ENCODE peak calls at places on chromosome 9, in eight cellular contexts. S is CD8-positive, alpha-beta T cell; H is PC-3; A is endothelial cell of umbilical vein; B is HCT116; R is suprapubic skin; G is left ventricle myocardium inferior; Z is endothelial cell. J is an unnamed sample.

GRCh38 chr9:118782790-118783463 is 586.3 kb downstream of the BRINP1 start:
- DNase-seq in S (no peak), H (no peak), A (no peak), B (no peak), R (no peak), G (no peak), Z (no peak), J (no peak)

GRCh38 chr9:109182940-109183798 is 16.1 kb upstream of the FRRS1L start:
- DNase-seq in S (no peak), H (peak), A (peak), B (peak), R (peak), G (no peak), Z (peak), J (peak)

GRCh38 chr9:96686638-96687335 is 31.7 kb upstream of the PRXL2C start:
- DNase-seq in S (peak), H (no peak), A (peak), B (no peak), R (peak), G (peak), Z (peak), J (peak)

GRCh38 chr9:133008824-133009223 is 22.0 kb upstream of the GTF3C5 start:
- DNase-seq in S (no peak), H (no peak), A (no peak), B (no peak), R (no peak), G (no peak), Z (no peak), J (no peak)

GRCh38 chr9:110580850-110581249 is 1.3 kb upstream of the SVEP1 start:
- DNase-seq in S (no peak), H (peak), A (no peak), B (no peak), R (no peak), G (no peak), Z (no peak), J (no peak)

GRCh38 chr9:133135193-133135745 is 14.2 kb upstream of the RALGDS start:
- DNase-seq in S (no peak), H (peak), A (peak), B (peak), R (peak), G (no peak), Z (no peak), J (peak)

GRCh38 chr9:35490155-35490909 is 421 bp downstream of the RUSC2 start:
- DNase-seq in S (no peak), H (no peak), A (no peak), B (no peak), R (no peak), G (peak), Z (peak), J (peak)

GRCh38 chr9:113604393-113604792 is 140.9 kb downstream of the RGS3 start:
- DNase-seq in S (no peak), H (no peak), A (no peak), B (no peak), R (no peak), G (no peak), Z (no peak), J (no peak)

GRCh38 chr9:106487256-106487655 is 375.7 kb upstream of the ZNF462 start:
- DNase-seq in S (no peak), H (no peak), A (no peak), B (no peak), R (no peak), G (no peak), Z (no peak), J (no peak)

GRCh38 chr9:133641396-133641655 is 5.2 kb downstream of the DBH start:
- DNase-seq in S (no peak), H (no peak), A (no peak), B (no peak), R (no peak), G (no peak), Z (no peak), J (no peak)

GRCh38 chr9:9003184-9003583 is 1203.6 kb upstream of the DMAC1 start:
- DNase-seq in S (no peak), H (no peak), A (no peak), B (no peak), R (no peak), G (no peak), Z (peak), J (peak)
- TF ChIP-seq CTCF in S (no peak), H (no peak), A (no peak), B (no peak), R (no peak), G (peak), Z (no peak), J (peak)

GRCh38 chr9:117258201-117258866 is 156.5 kb downstream of the ASTN2 start:
- DNase-seq in S (no peak), H (no peak), A (no peak), B (no peak), R (no peak), G (no peak), Z (no peak), J (no peak)

GRCh38 chr9:117249799-117250198 is 165.1 kb downstream of the ASTN2 start:
- DNase-seq in S (no peak), H (no peak), A (no peak), B (no peak), R (no peak), G (no peak), Z (no peak), J (no peak)

GRCh38 chr9:117247271-117247670 is 167.6 kb downstream of the ASTN2 start:
- DNase-seq in S (no peak), H (no peak), A (no peak), B (no peak), R (no peak), G (no peak), Z (peak), J (peak)

GRCh38 chr9:117250610-117251215 is 164.1 kb downstream of the ASTN2 start:
- DNase-seq in S (no peak), H (no peak), A (no peak), B (no peak), R (no peak), G (no peak), Z (no peak), J (no peak)

GRCh38 chr9:117253256-117253655 is 161.6 kb downstream of the ASTN2 start:
- DNase-seq in S (no peak), H (no peak), A (no peak), B (no peak), R (no peak), G (no peak), Z (no peak), J (no peak)
- TF ChIP-seq CTCF in S (no peak), H (no peak), A (no peak), B (no peak), R (no peak), G (no peak), Z (no peak), J (no peak)

GRCh38 chr9:131423171-131423581 is 29.3 kb downstream of the PRRC2B start:
- DNase-seq in S (no peak), H (peak), A (peak), B (no peak), R (no peak), G (peak), Z (peak), J (peak)
- TF ChIP-seq CTCF in S (no peak), H (no peak), A (no peak), B (no peak), R (no peak), G (no peak), Z (no peak), J (no peak)

GRCh38 chr9:127908660-127908926 is 8.2 kb downstream of the ST6GALNAC4 start:
- DNase-seq in S (no peak), H (no peak), A (no peak), B (no peak), R (no peak), G (no peak), Z (no peak), J (no peak)

GRCh38 chr9:127912882-127913281 is 4.0 kb downstream of the ST6GALNAC4 start:
- DNase-seq in S (no peak), H (peak), A (no peak), B (no peak), R (no peak), G (no peak), Z (no peak), J (no peak)

GRCh38 chr9:127912296-127912695 is 4.5 kb downstream of the ST6GALNAC4 start:
- DNase-seq in S (no peak), H (no peak), A (no peak), B (no peak), R (no peak), G (no peak), Z (no peak), J (no peak)

GRCh38 chr9:127909839-127910273 is 7.0 kb downstream of the ST6GALNAC4 start:
- DNase-seq in S (no peak), H (no peak), A (no peak), B (no peak), R (no peak), G (no peak), Z (no peak), J (no peak)

DNA sequence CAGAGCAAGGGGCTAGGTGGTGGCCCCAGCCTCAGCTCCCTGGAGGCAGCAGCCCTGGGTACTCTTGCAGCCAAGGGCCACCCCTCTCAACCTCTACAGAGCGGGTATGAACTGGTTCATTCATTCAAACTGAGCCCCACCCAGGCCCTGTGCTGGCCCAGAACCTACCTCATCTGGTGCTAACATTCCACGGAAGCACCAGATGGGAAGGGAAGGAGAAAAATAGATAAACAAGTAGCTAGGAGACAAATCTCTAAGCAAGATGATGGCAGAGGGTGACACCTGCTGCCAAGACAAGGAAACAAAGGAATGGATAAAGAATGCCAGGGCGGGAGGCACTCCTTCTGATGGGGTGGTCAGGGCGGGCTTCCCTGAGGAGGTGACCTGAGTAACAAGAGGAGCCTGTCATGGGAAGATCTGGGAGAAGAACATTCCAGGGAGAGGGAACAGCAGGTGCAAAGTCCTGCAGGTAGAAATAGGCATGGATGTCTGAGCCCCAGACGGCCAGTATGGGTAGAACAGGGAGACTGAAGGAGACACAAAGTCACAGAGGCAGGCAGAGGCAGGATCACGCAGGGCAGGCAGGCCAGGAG is 6.1 kb downstream of the ST6GALNAC4 start:
- DNase-seq in S (no peak), H (no peak), A (peak), B (no peak), R (no peak), G (no peak), Z (no peak), J (no peak)
- TF ChIP-seq CTCF in S (peak), H (peak), A (peak), B (peak), R (no peak), G (no peak), Z (no peak), J (no peak)

GRCh38 chr9:126316085-126316655 is 10.5 kb upstream of the MVB12B start:
- DNase-seq in S (no peak), H (no peak), A (no peak), B (no peak), R (no peak), G (no peak), Z (no peak), J (no peak)
- TF ChIP-seq CTCF in S (no peak), H (no peak), A (no peak), B (no peak), R (no peak), G (no peak), Z (no peak), J (no peak)

GRCh38 chr9:104494808-104495207 is 9.3 kb upstream of the OR13F1 start:
- DNase-seq in S (no peak), H (peak), A (no peak), B (no peak), R (no peak), G (no peak), Z (no peak), J (no peak)
- TF ChIP-seq CTCF in S (no peak), H (peak), A (no peak), B (no peak), R (no peak), G (no peak), Z (peak), J (no peak)

GRCh38 chr9:38030658-38031057 is 38.4 kb downstream of the SHB start:
- DNase-seq in S (no peak), H (no peak), A (no peak), B (no peak), R (no peak), G (no peak), Z (no peak), J (no peak)
- TF ChIP-seq CTCF in S (no peak), H (no peak), A (no peak), B (peak), R (no peak), G (no peak), Z (peak), J (no peak)

DNA sequence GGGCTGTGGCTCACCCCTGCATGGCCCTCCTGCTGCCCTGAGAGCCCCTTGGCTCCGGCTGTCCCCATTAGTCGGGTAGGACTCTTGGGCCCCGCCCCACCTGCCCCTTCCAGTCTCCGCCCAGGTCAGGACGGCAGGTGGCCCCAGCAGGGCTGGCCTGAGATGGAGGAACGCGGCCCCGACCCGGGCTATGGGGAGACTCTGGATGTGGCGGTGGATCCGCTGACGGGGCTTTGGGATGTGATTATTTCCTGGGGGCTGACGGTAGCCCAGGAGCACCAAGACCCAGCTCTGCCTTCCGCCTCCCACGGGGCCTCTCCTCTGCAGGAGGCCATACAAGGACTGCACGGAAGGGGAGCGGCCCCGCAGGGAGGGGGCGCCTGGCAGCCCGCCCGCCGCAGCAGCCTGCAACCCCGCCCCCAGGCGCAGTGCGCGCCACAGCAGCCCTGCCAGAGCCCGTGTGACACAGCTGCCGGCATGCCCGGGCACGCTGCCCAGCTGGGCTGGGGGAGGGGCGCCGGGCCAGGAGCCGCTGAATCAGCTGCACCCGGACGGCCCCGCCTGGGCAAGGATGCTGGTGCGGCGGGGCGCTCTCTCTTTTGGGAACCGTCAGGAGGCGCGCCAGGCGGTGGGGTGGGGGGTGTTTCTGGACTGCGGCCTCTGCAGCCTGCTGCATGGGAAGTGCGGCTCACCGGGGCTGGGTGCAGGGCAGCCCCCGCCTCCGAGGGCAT is 9.2 kb downstream of the TMEM250 start:
- DNase-seq in S (peak), H (peak), A (peak), B (peak), R (peak), G (peak), Z (peak), J (peak)
- TF ChIP-seq CTCF in S (no peak), H (no peak), A (no peak), B (no peak), R (no peak), G (no peak), Z (no peak), J (peak)

GRCh38 chr9:136667940-136668760 is 5.4 kb downstream of the EGFL7 start:
- DNase-seq in S (no peak), H (no peak), A (peak), B (no peak), R (no peak), G (no peak), Z (no peak), J (no peak)
- TF ChIP-seq CTCF in S (no peak), H (no peak), A (peak), B (no peak), R (no peak), G (peak), Z (no peak), J (no peak)

GRCh38 chr9:2229109-2229733 is 214.1 kb downstream of the SMARCA2 start:
- DNase-seq in S (no peak), H (peak), A (peak), B (no peak), R (no peak), G (no peak), Z (no peak), J (no peak)

GRCh38 chr9:2228641-2229040 is 213.5 kb downstream of the SMARCA2 start:
- DNase-seq in S (no peak), H (no peak), A (no peak), B (no peak), R (no peak), G (no peak), Z (no peak), J (no peak)

GRCh38 chr9:2230362-2230761 is 215.2 kb downstream of the SMARCA2 start:
- DNase-seq in S (no peak), H (no peak), A (no peak), B (no peak), R (no peak), G (no peak), Z (no peak), J (no peak)

GRCh38 chr9:2227468-2227867 is 212.3 kb downstream of the SMARCA2 start:
- DNase-seq in S (no peak), H (no peak), A (peak), B (no peak), R (no peak), G (no peak), Z (no peak), J (no peak)

DNA sequence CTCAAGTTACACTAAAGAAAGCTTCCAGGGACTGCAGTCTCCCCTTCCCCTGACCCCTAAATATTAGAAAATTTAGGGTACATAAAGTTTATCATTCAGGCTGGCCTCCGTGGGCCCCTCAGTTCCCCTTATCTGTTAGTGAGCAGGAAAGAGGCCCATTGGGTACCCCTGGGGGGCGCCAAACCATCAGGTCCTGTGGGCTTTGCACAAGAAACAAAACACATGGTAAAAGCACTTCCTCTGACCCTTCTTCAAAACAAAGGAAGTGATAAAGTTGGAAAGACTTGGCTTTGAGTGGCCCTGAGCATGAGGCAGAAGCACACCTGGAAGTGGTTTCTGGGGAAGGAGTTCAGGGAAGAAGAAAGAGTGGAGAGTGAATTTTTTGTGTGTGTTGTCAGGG is 213.0 kb downstream of the SMARCA2 start:
- DNase-seq in S (no peak), H (no peak), A (peak), B (no peak), R (no peak), G (no peak), Z (peak), J (peak)
- TF ChIP-seq CTCF in S (no peak), H (peak), A (peak), B (peak), R (no peak), G (peak), Z (no peak), J (peak)